ENCODE peak calls at places on chromosomes 12 and 14, in five cellular contexts. V is EH, E is neuronal stem cell, F is NCI-H1694 treated with DMSO at 0.1 percent for 48 hours, H is frontal cortex. N is an unnamed sample.

GRCh38 chr12:56840922-56841321 is 77.8 kb downstream of the HSD17B6 start:
- DNase-seq in V (peak), E (no peak), F (no peak), H (no peak), N (no peak)

GRCh38 chr14:74945852-74946658 is 9.3 kb downstream of the PGF start:
- DNase-seq in V (peak), E (peak), F (peak), H (peak), N (peak)

GRCh38 chr14:44564908-44565307 is 57.8 kb upstream of the FSCB start:
- DNase-seq in V (no peak), E (no peak), F (no peak), H (no peak), N (no peak)

GRCh38 chr14:36835145-36835544 is 173.5 kb downstream of the PAX9 start:
- DNase-seq in V (no peak), E (no peak), F (no peak), H (no peak), N (no peak)

GRCh38 chr14:105336477-105337287 is 22.1 kb downstream of the PACS2 start:
- DNase-seq in V (no peak), E (no peak), F (peak), H (no peak), N (no peak)

GRCh38 chr12:2876431-2877046 is 435 bp downstream of the FOXM1 start:
- DNase-seq in V (peak), E (no peak), F (peak), H (no peak), N (no peak)

GRCh38 chr14:38544766-38545165 is 288.9 kb upstream of the CLEC14A start:
- DNase-seq in V (no peak), E (no peak), F (no peak), H (no peak), N (no peak)

GRCh38 chr12:123602651-123603195 is 824 bp downstream of the DDX55 start:
- DNase-seq in V (peak), E (no peak), F (no peak), H (no peak), N (no peak)

GRCh38 chr14:101501341-101501740 is 60.0 kb upstream of the DIO3 start:
- DNase-seq in V (no peak), E (no peak), F (no peak), H (no peak), N (no peak)